ENCODE peak calls at places on chromosomes 12 and 14, in ten cellular contexts. J is OCI-LY7; U is NCI-H2081; E is ACHN; G is NCI-H446 treated with DMSO at 0.1 percent for 48 hours; S is stimulated activated CD4-positive, alpha-beta T cell treated with anti-CD3 and anti-CD28 coated beads, Interleukin-12 subunit alpha, Interleukin-12 subunit beta, amount 100 ng/mL, for 48 hours; Z is GM20000; P is stimulated activated CD8-positive, alpha-beta memory T cell treated with anti-CD3 and anti-CD28 coated beads, Interleukin-12 subunit alpha, Interleukin-12 subunit beta, amount 100 ng/mL, for 4 hours; M is stimulated activated naive CD8-positive, alpha-beta T cell treated with anti-CD3 and anti-CD28 coated beads, Interleukin-15, Interleukin-2, amounts not matched to agents 100 U/mL and 50 U/mL, for 24 hours; W is left lobe of liver. H is an unnamed sample.

GRCh38 chr12:32897688-32898573 is 1.4 kb upstream of the PKP2 start:
- DNase-seq in J (no peak), U (no peak), E (no peak), G (no peak), S (no peak), Z (no peak), P (no peak), M (no peak), W (no peak), H (no peak)

GRCh38 chr12:109716512-109717389 is 3.1 kb downstream of the FAM222A start:
- DNase-seq in J (no peak), U (no peak), E (no peak), G (peak), S (no peak), Z (no peak), P (no peak), M (no peak), W (peak), H (no peak)

GRCh38 chr14:97210202-97210601 is 413.0 kb downstream of the VRK1 start:
- DNase-seq in J (no peak), U (no peak), E (no peak), G (no peak), S (no peak), Z (no peak), P (no peak), M (no peak), W (no peak), H (no peak)

GRCh38 chr12:78490841-78491240 is 373.7 kb upstream of the SYT1 start:
- DNase-seq in J (no peak), U (no peak), E (no peak), G (no peak), S (no peak), Z (no peak), P (no peak), M (no peak), W (no peak), H (no peak)

GRCh38 chr12:13173012-13173441 is 23.5 kb upstream of the EMP1 start:
- DNase-seq in J (no peak), U (no peak), E (no peak), G (no peak), S (no peak), Z (no peak), P (no peak), M (no peak), W (no peak), H (peak)

GRCh38 chr12:21476949-21477348 is 24.5 kb downstream of the RECQL start:
- DNase-seq in J (no peak), U (no peak), E (peak), G (no peak), S (no peak), Z (no peak), P (no peak), M (no peak), W (no peak), H (no peak)

GRCh38 chr12:47770086-47770726 is 2.8 kb upstream of the SLC48A1 start:
- DNase-seq in J (no peak), U (no peak), E (no peak), G (no peak), S (no peak), Z (no peak), P (no peak), M (no peak), W (no peak), H (peak)

GRCh38 chr14:58978336-58978735 is 210.1 kb upstream of the DAAM1 start:
- DNase-seq in J (no peak), U (no peak), E (no peak), G (no peak), S (no peak), Z (no peak), P (no peak), M (no peak), W (no peak), H (no peak)

GRCh38 chr12:70255311-70255710 is 12.1 kb downstream of the CNOT2 start:
- DNase-seq in J (no peak), U (no peak), E (no peak), G (no peak), S (no peak), Z (no peak), P (no peak), M (no peak), W (no peak), H (no peak)

GRCh38 chr14:90760591-90761316 is 55.5 kb downstream of the TTC7B start:
- DNase-seq in J (peak), U (peak), E (peak), G (peak), S (no peak), Z (peak), P (no peak), M (no peak), W (no peak), H (peak)

GRCh38 chr12:50574621-50575348 is 70.0 kb downstream of the DIP2B start:
- DNase-seq in J (no peak), U (no peak), E (no peak), G (no peak), S (no peak), Z (no peak), P (no peak), M (no peak), W (no peak), H (no peak)

GRCh38 chr12:42495244-42495643 is 94.3 kb downstream of the PRICKLE1 start:
- DNase-seq in J (no peak), U (no peak), E (no peak), G (no peak), S (no peak), Z (no peak), P (no peak), M (no peak), W (no peak), H (no peak)

GRCh38 chr12:77122236-77122635 is 56.9 kb upstream of the E2F7 start:
- DNase-seq in J (no peak), U (no peak), E (peak), G (no peak), S (no peak), Z (no peak), P (no peak), M (no peak), W (no peak), H (peak)

GRCh38 chr14:32331227-32331597 is 2.1 kb downstream of the AKAP6 start:
- DNase-seq in J (no peak), U (no peak), E (no peak), G (no peak), S (no peak), Z (no peak), P (no peak), M (no peak), W (no peak), H (no peak)

GRCh38 chr12:3933074-3933818 is 60.0 kb upstream of the PARP11 start:
- DNase-seq in J (no peak), U (no peak), E (no peak), G (no peak), S (no peak), Z (no peak), P (no peak), M (no peak), W (no peak), H (no peak)